ENCODE peak calls at places on chromosomes 6 and 20, in nine cellular contexts. One of them, this sample, is unnamed.
A peak's percentile ranks its signal among the peaks of the same experiment; 100 is the strongest.

GRCh38 chr6:33856034-33856590 is 52.3 kb upstream of the MLN start:
- DNase-seq in HT-29: no peak
- DNase-seq in AML-193: no peak
- DNase-seq in kidney: peak; percentile 49
- DNase-seq in ecto neural progenitor cell: no peak
- DNase-seq in adrenal gland: no peak
- DNase-seq in Daoy: no peak
- DNase-seq in memory B cell: no peak
- DNase-seq in SHP77: no peak
- DNase-seq in this sample: no peak

GRCh38 chr6:8175046-8175777 is 72.9 kb upstream of the EEF1E1 start:
- DNase-seq in HT-29: no peak
- DNase-seq in AML-193: no peak
- DNase-seq in kidney: no peak
- DNase-seq in ecto neural progenitor cell: no peak
- DNase-seq in adrenal gland: no peak
- DNase-seq in Daoy: no peak
- DNase-seq in memory B cell: no peak
- DNase-seq in SHP77: no peak
- DNase-seq in this sample: no peak

GRCh38 chr6:116596815-116597214 is 19.5 kb upstream of the RSPH4A start:
- DNase-seq in HT-29: peak; percentile 32
- DNase-seq in AML-193: no peak
- DNase-seq in kidney: no peak
- DNase-seq in ecto neural progenitor cell: no peak
- DNase-seq in adrenal gland: no peak
- DNase-seq in Daoy: no peak
- DNase-seq in memory B cell: no peak
- DNase-seq in SHP77: no peak
- DNase-seq in this sample: peak; percentile 18

GRCh38 chr6:163030980-163031379 is 303.2 kb downstream of the PACRG start:
- DNase-seq in HT-29: no peak
- DNase-seq in AML-193: no peak
- DNase-seq in kidney: no peak
- DNase-seq in ecto neural progenitor cell: no peak
- DNase-seq in adrenal gland: no peak
- DNase-seq in Daoy: no peak
- DNase-seq in memory B cell: no peak
- DNase-seq in SHP77: no peak
- DNase-seq in this sample: no peak

GRCh38 chr20:16272961-16273360 is 300.3 kb downstream of the KIF16B start:
- DNase-seq in HT-29: no peak
- DNase-seq in AML-193: no peak
- DNase-seq in kidney: no peak
- DNase-seq in ecto neural progenitor cell: no peak
- DNase-seq in adrenal gland: no peak
- DNase-seq in Daoy: no peak
- DNase-seq in memory B cell: no peak
- DNase-seq in SHP77: no peak
- DNase-seq in this sample: no peak

GRCh38 chr6:34476462-34476861 is 10.6 kb downstream of the PACSIN1 start:
- DNase-seq in HT-29: no peak
- DNase-seq in AML-193: no peak
- DNase-seq in kidney: peak; percentile 66
- DNase-seq in ecto neural progenitor cell: no peak
- DNase-seq in adrenal gland: no peak
- DNase-seq in Daoy: no peak
- DNase-seq in memory B cell: no peak
- DNase-seq in SHP77: no peak
- DNase-seq in this sample: no peak

GRCh38 chr20:46119028-46119546 is 973 bp downstream of the CD40 start:
- DNase-seq in HT-29: no peak
- DNase-seq in AML-193: no peak
- DNase-seq in kidney: peak; percentile 36
- DNase-seq in ecto neural progenitor cell: no peak
- DNase-seq in adrenal gland: no peak
- DNase-seq in Daoy: no peak
- DNase-seq in memory B cell: peak; percentile 67
- DNase-seq in SHP77: no peak
- DNase-seq in this sample: peak; percentile 57

GRCh38 chr20:31894980-31895675 is 24.7 kb downstream of the TTLL9 start:
- DNase-seq in HT-29: peak; percentile 67
- DNase-seq in AML-193: peak; percentile 12
- DNase-seq in kidney: no peak
- DNase-seq in ecto neural progenitor cell: no peak
- DNase-seq in adrenal gland: peak; percentile 84
- DNase-seq in Daoy: peak; percentile 71
- DNase-seq in memory B cell: peak; percentile 66
- DNase-seq in SHP77: no peak
- DNase-seq in this sample: peak; percentile 42

GRCh38 chr20:36101201-36101600 is 53.3 kb upstream of the EPB41L1 start:
- DNase-seq in HT-29: peak; percentile 84
- DNase-seq in AML-193: no peak
- DNase-seq in kidney: peak; percentile 90
- DNase-seq in ecto neural progenitor cell: peak; percentile 51
- DNase-seq in adrenal gland: no peak
- DNase-seq in Daoy: no peak
- DNase-seq in memory B cell: no peak
- DNase-seq in SHP77: peak; percentile 77
- DNase-seq in this sample: no peak

GRCh38 chr6:140009286-140009685 is 634.8 kb upstream of the CITED2 start:
- DNase-seq in HT-29: no peak
- DNase-seq in AML-193: no peak
- DNase-seq in kidney: no peak
- DNase-seq in ecto neural progenitor cell: no peak
- DNase-seq in adrenal gland: no peak
- DNase-seq in Daoy: no peak
- DNase-seq in memory B cell: no peak
- DNase-seq in SHP77: no peak
- DNase-seq in this sample: no peak

GRCh38 chr20:50636601-50637539 is 54.5 kb downstream of the RIPOR3 start:
- DNase-seq in HT-29: no peak
- DNase-seq in AML-193: no peak
- DNase-seq in kidney: no peak
- DNase-seq in ecto neural progenitor cell: no peak
- DNase-seq in adrenal gland: no peak
- DNase-seq in Daoy: peak; percentile 30
- DNase-seq in memory B cell: no peak
- DNase-seq in SHP77: no peak
- DNase-seq in this sample: no peak

GRCh38 chr6:149913085-149913484 is 9.8 kb downstream of the RAET1G start:
- DNase-seq in HT-29: no peak
- DNase-seq in AML-193: no peak
- DNase-seq in kidney: no peak
- DNase-seq in ecto neural progenitor cell: no peak
- DNase-seq in adrenal gland: no peak
- DNase-seq in Daoy: no peak
- DNase-seq in memory B cell: no peak
- DNase-seq in SHP77: no peak
- DNase-seq in this sample: no peak

GRCh38 chr6:69835414-69836179 is 30.8 kb upstream of the COL19A1 start:
- DNase-seq in HT-29: peak; percentile 58
- DNase-seq in AML-193: peak; percentile 83
- DNase-seq in kidney: no peak
- DNase-seq in ecto neural progenitor cell: no peak
- DNase-seq in adrenal gland: peak; percentile 24
- DNase-seq in Daoy: peak; percentile 48
- DNase-seq in memory B cell: peak; percentile 44
- DNase-seq in SHP77: peak; percentile 52
- DNase-seq in this sample: peak; percentile 43

GRCh38 chr6:56860466-56860865 is 94.4 kb upstream of the BEND6 start:
- DNase-seq in HT-29: peak; percentile 72
- DNase-seq in AML-193: no peak
- DNase-seq in kidney: no peak
- DNase-seq in ecto neural progenitor cell: no peak
- DNase-seq in adrenal gland: no peak
- DNase-seq in Daoy: peak; percentile 70
- DNase-seq in memory B cell: no peak
- DNase-seq in SHP77: no peak
- DNase-seq in this sample: no peak

GRCh38 chr6:65745614-65746013 is 38.6 kb upstream of the EYS start:
- DNase-seq in HT-29: no peak
- DNase-seq in AML-193: no peak
- DNase-seq in kidney: no peak
- DNase-seq in ecto neural progenitor cell: no peak
- DNase-seq in adrenal gland: no peak
- DNase-seq in Daoy: no peak
- DNase-seq in memory B cell: no peak
- DNase-seq in SHP77: no peak
- DNase-seq in this sample: no peak

GRCh38 chr20:48986899-48987298 is 59.2 kb upstream of the CSE1L start:
- DNase-seq in HT-29: peak; percentile 64
- DNase-seq in AML-193: no peak
- DNase-seq in kidney: no peak
- DNase-seq in ecto neural progenitor cell: no peak
- DNase-seq in adrenal gland: no peak
- DNase-seq in Daoy: no peak
- DNase-seq in memory B cell: no peak
- DNase-seq in SHP77: no peak
- DNase-seq in this sample: peak; percentile 15

GRCh38 chr6:18509871-18510643 is 122.9 kb downstream of the RNF144B start:
- DNase-seq in HT-29: no peak
- DNase-seq in AML-193: no peak
- DNase-seq in kidney: no peak
- DNase-seq in ecto neural progenitor cell: no peak
- DNase-seq in adrenal gland: no peak
- DNase-seq in Daoy: no peak
- DNase-seq in memory B cell: no peak
- DNase-seq in SHP77: no peak
- DNase-seq in this sample: no peak

GRCh38 chr6:107712523-107713213 is 111.4 kb downstream of the SCML4 start:
- DNase-seq in HT-29: no peak
- DNase-seq in AML-193: no peak
- DNase-seq in kidney: no peak
- DNase-seq in ecto neural progenitor cell: peak; percentile 42
- DNase-seq in adrenal gland: no peak
- DNase-seq in Daoy: peak; percentile 34
- DNase-seq in memory B cell: no peak
- DNase-seq in SHP77: peak; percentile 19
- DNase-seq in this sample: no peak

GRCh38 chr6:92979281-92979680 is 440.1 kb downstream of the EPHA7 start:
- DNase-seq in HT-29: peak; percentile 24
- DNase-seq in AML-193: no peak
- DNase-seq in kidney: no peak
- DNase-seq in ecto neural progenitor cell: no peak
- DNase-seq in adrenal gland: no peak
- DNase-seq in Daoy: no peak
- DNase-seq in memory B cell: no peak
- DNase-seq in SHP77: no peak
- DNase-seq in this sample: no peak

GRCh38 chr6:111219785-111220184 is 132.5 kb downstream of the SLC16A10 start:
- DNase-seq in HT-29: no peak
- DNase-seq in AML-193: no peak
- DNase-seq in kidney: no peak
- DNase-seq in ecto neural progenitor cell: no peak
- DNase-seq in adrenal gland: no peak
- DNase-seq in Daoy: no peak
- DNase-seq in memory B cell: no peak
- DNase-seq in SHP77: no peak
- DNase-seq in this sample: no peak

GRCh38 chr20:54134445-54135220 is 39.2 kb downstream of the CYP24A1 start:
- DNase-seq in HT-29: peak; percentile 64
- DNase-seq in AML-193: no peak
- DNase-seq in kidney: no peak
- DNase-seq in ecto neural progenitor cell: no peak
- DNase-seq in adrenal gland: no peak
- DNase-seq in Daoy: peak; percentile 73
- DNase-seq in memory B cell: no peak
- DNase-seq in SHP77: no peak
- DNase-seq in this sample: no peak

GRCh38 chr6:31763617-31763940 is 1.1 kb downstream of the SAPCD1 start:
- DNase-seq in HT-29: peak; percentile 38
- DNase-seq in AML-193: no peak
- DNase-seq in kidney: peak; percentile 27
- DNase-seq in ecto neural progenitor cell: peak; percentile 79
- DNase-seq in adrenal gland: no peak
- DNase-seq in Daoy: no peak
- DNase-seq in memory B cell: no peak
- DNase-seq in SHP77: no peak
- DNase-seq in this sample: no peak

GRCh38 chr6:43823879-43824740 is 54.1 kb downstream of the VEGFA start:
- DNase-seq in HT-29: no peak
- DNase-seq in AML-193: peak; percentile 47
- DNase-seq in kidney: no peak
- DNase-seq in ecto neural progenitor cell: no peak
- DNase-seq in adrenal gland: no peak
- DNase-seq in Daoy: no peak
- DNase-seq in memory B cell: no peak
- DNase-seq in SHP77: no peak
- DNase-seq in this sample: peak; percentile 60

GRCh38 chr20:17613328-17614175 is 43.7 kb downstream of the DSTN start:
- DNase-seq in HT-29: no peak
- DNase-seq in AML-193: no peak
- DNase-seq in kidney: peak; percentile 76
- DNase-seq in ecto neural progenitor cell: no peak
- DNase-seq in adrenal gland: no peak
- DNase-seq in Daoy: no peak
- DNase-seq in memory B cell: no peak
- DNase-seq in SHP77: no peak
- DNase-seq in this sample: no peak